ENCODE peak calls at places on chromosomes 1 and 21, in five cellular contexts. R is NT2/D1, B is H1, N is GM12878, D is HEK293T. K is an unnamed sample.

GRCh38 chr1:158818991-158819405 is 12.2 kb upstream of the MNDA start:
- DNase-seq in N (no peak), B (no peak), D (no peak), R (no peak), K (no peak)

GRCh38 chr1:40665335-40666171 is at the start of gene RIMS3:
- DNase-seq in R (peak), D (peak), B (peak), N (peak), K (peak)

GRCh38 chr1:167121375-167122120 is 27.7 kb downstream of the STYXL2 start:
- DNase-seq in B (peak), R (no peak), D (no peak), N (no peak), K (no peak)

GRCh38 chr1:68675336-68675735 is 178.5 kb upstream of the DEPDC1 start:
- DNase-seq in N (no peak), R (no peak), D (no peak), B (no peak), K (no peak)

GRCh38 chr1:10947691-10948462 is 64.6 kb upstream of the TARDBP start:
- DNase-seq in D (no peak), B (no peak), N (no peak), R (no peak), K (no peak)

GRCh38 chr1:204782118-204782700 is 88.5 kb upstream of the NFASC start:
- DNase-seq in B (no peak), D (no peak), N (no peak), R (no peak), K (no peak)

GRCh38 chr21:45612096-45613019 is 31.2 kb upstream of the PCBP3 start:
- DNase-seq in B (no peak), R (no peak), D (no peak), N (no peak), K (no peak)

GRCh38 chr1:224500802-224501201 is 66.2 kb upstream of the WDR26 start:
- DNase-seq in R (no peak), B (no peak), N (no peak), D (no peak), K (no peak)

GRCh38 chr1:56448937-56449336 is 130.4 kb downstream of the PLPP3 start:
- DNase-seq in D (no peak), R (no peak), B (no peak), N (no peak), K (peak)

GRCh38 chr1:103960045-103960444 is 210.3 kb downstream of the AMY1C start:
- DNase-seq in D (no peak), R (no peak), N (no peak), B (no peak), K (no peak)

GRCh38 chr1:41678141-41678878 is 193.8 kb upstream of the EDN2 start:
- DNase-seq in R (no peak), N (no peak), D (no peak), B (no peak), K (no peak)

GRCh38 chr1:150548632-150549495 is at the start of gene ADAMTSL4:
- DNase-seq in B (no peak), R (no peak), N (no peak), D (peak), K (no peak)

GRCh38 chr1:206074839-206075238 is 21.9 kb downstream of the RHEX start:
- DNase-seq in N (no peak), D (no peak), R (no peak), B (no peak), K (no peak)

GRCh38 chr1:94539496-94539895 is 2.1 kb downstream of the F3 start:
- DNase-seq in N (no peak), R (no peak), D (no peak), B (no peak), K (no peak)

GRCh38 chr1:84936116-84936810 is 43.3 kb upstream of the LPAR3 start:
- DNase-seq in N (no peak), B (peak), D (peak), R (peak), K (peak)

GRCh38 chr1:91123773-91124172 is 101.9 kb upstream of the ZNF644 start:
- DNase-seq in D (no peak), N (no peak), B (peak), R (no peak), K (no peak)
- TF ChIP-seq SUZ12 in D (no peak), N (no peak), B (no peak), R (no peak), K (no peak)

DNA sequence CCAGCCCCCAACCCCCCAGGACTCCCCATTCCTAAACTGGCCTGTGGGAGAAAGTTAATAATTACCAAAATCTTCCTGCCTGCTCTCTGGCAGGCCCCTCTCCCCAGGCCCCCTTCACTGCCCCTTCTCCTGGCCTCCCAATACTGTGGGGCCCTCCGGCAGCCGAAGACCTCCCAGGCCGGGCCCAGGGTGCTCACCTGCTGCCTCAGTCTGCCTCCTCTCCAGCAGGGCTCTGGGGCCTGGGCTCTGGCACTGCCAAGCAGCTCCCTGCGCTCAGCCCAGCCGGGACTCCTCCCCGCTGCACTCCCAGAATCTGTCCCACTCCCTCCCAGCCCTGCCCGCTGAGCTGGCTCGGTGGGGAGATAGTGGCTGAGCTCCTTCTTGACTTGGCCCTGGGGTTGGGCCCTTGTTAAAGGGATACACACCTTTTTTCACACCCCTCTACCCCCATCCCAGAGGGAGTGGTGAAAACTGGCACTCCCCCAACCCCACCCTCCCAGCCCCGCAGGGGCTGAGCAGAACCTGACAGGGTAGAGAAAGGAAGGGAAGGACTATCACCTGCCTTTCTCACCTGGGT is at the start of gene S100A16:
- DNase-seq in B (peak), R (no peak), D (no peak), N (no peak), K (no peak)
- TF ChIP-seq SUZ12 in B (no peak), R (no peak), D (no peak), N (no peak), K (no peak)

GRCh38 chr21:26513212-26513611 is 59.9 kb downstream of the CYYR1 start:
- DNase-seq in R (no peak), B (no peak), N (no peak), D (no peak), K (no peak)
- TF ChIP-seq SUZ12 in R (no peak), B (no peak), N (no peak), D (no peak), K (no peak)

GRCh38 chr1:54253480-54253879 is 53.5 kb downstream of the MRPL37 start:
- DNase-seq in N (no peak), D (no peak), B (no peak), R (no peak), K (no peak)

GRCh38 chr1:54252371-54252770 is 52.4 kb downstream of the MRPL37 start:
- DNase-seq in D (no peak), R (no peak), N (no peak), B (no peak), K (no peak)

GRCh38 chr1:54256756-54257155 is 56.8 kb downstream of the MRPL37 start:
- DNase-seq in D (no peak), N (no peak), B (no peak), R (no peak), K (no peak)

GRCh38 chr1:54254055-54254454 is 54.1 kb downstream of the MRPL37 start:
- DNase-seq in B (no peak), N (no peak), R (no peak), D (no peak), K (no peak)

GRCh38 chr1:54255026-54255425 is 55.1 kb downstream of the MRPL37 start:
- DNase-seq in D (no peak), B (no peak), N (no peak), R (no peak), K (no peak)
- TF ChIP-seq SUZ12 in D (no peak), B (no peak), N (no peak), R (no peak), K (no peak)

GRCh38 chr21:39180429-39181019 is 2.7 kb downstream of the PSMG1 start:
- DNase-seq in B (no peak), D (no peak), R (no peak), N (no peak), K (no peak)
- TF ChIP-seq SUZ12 in B (no peak), D (no peak), R (no peak), N (no peak), K (no peak)

DNA sequence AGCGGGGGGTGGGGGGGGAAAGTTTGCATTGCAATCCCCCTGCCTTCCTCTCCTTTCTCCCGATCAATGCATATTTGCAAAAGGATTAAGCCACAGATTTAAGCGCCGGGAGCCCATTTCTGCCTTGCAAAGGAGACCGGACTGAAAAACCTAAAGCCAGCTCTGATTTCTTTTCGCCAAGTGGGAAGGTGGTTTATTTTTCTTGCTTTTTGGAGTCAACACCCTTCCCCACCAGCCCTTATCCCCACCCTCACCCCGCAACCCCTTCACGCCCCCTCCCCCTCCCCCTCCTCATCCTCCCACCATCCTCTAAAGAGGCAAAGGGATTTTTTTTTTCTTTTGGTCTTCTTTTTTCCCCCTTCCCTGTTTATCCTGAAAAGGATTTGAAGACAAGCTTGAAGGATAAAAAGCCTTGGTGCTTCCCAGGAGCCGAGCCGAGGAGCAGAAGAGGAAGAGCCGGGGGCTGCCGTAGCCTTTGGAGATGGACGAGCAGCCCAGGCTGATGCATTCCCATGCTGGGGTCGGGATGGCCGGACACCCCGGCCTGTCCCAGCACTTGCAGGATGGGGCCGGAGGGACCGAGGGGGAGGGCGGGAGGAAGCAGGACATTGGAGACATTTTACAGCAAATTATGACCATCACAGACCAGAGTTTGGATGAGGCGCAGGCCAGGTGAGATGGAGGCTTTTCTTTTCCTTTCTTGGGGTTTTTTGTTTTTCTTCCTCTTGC is 522 bp downstream of the PBX1 start:
- DNase-seq in N (no peak), R (peak), D (no peak), B (peak), K (peak)
- TF ChIP-seq SUZ12 in N (no peak), R (no peak), D (no peak), B (no peak), K (no peak)

DNA sequence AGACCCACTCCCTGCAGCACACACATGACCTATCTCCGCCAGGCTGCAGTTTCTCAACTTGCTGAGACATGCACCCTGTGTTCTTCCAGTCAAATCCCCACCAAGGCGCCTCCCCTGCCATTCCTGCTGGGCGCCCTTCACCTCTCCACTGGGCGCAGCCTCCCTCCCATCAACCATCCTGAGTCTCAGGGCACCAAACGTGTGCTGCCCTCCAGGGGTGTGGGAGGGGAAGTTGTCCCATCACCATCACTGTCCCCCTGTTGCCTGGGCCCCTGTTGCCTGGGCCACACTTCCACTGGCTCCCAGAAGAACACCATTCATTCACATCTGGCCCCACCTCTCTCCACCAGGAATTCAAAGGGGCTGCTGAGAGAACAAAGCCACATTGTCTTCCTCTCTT is 44.9 kb upstream of the EFHD2 start:
- DNase-seq in D (no peak), R (no peak), N (no peak), B (no peak), K (no peak)
- TF ChIP-seq SUZ12 in D (no peak), R (no peak), N (no peak), B (no peak), K (no peak)

GRCh38 chr1:236728752-236729151 is 42.5 kb downstream of the ACTN2 start:
- DNase-seq in R (no peak), D (no peak), B (no peak), N (no peak), K (no peak)
- TF ChIP-seq SUZ12 in R (no peak), D (no peak), B (no peak), N (no peak), K (no peak)